ENCODE peak calls at places on chromosomes 6 and 20, in five cellular contexts. W is NCI-H1930, D is esophagus squamous epithelium, M is breast epithelium, B is SW 1271. K is an unnamed sample.
A peak's percentile ranks its signal among the peaks of the same experiment; 100 is the strongest.

GRCh38 chr6:111727041-111727440 is 121.4 kb upstream of the TRAF3IP2 start:
- DNase-seq in W (no peak), D (no peak), B (no peak), M (no peak), K (no peak)

GRCh38 chr6:121839891-121840290 is 404.4 kb downstream of the GJA1 start:
- DNase-seq in M (no peak), D (no peak), B (no peak), W (no peak), K (peak; percentile 34)

GRCh38 chr20:3686867-3687321 is 5.1 kb upstream of the ADAM33 start:
- DNase-seq in D (no peak), W (no peak), M (peak; percentile 41), B (no peak), K (no peak)

GRCh38 chr6:3022765-3023662 is 23.3 kb downstream of the NQO2 start:
- DNase-seq in M (no peak), B (no peak), D (no peak), W (no peak), K (no peak)

GRCh38 chr6:21123485-21124436 is 469.8 kb upstream of the SOX4 start:
- DNase-seq in B (no peak), M (no peak), W (no peak), D (no peak), K (no peak)

GRCh38 chr6:43709654-43710303 is 22.2 kb upstream of the MRPS18A start:
- DNase-seq in B (no peak), D (no peak), M (no peak), W (no peak), K (no peak)

GRCh38 chr20:45318386-45318939 is 10.4 kb upstream of the MATN4 start:
- DNase-seq in M (no peak), D (no peak), B (no peak), W (no peak), K (no peak)

GRCh38 chr20:10448270-10449156 is 13.4 kb downstream of the SLX4IP start:
- DNase-seq in M (no peak), W (no peak), B (no peak), D (no peak), K (no peak)

GRCh38 chr20:41395669-41396664 is 29.3 kb upstream of the EMILIN3 start:
- DNase-seq in B (no peak), M (no peak), W (no peak), D (no peak), K (peak; percentile 35)

GRCh38 chr20:58650181-58650775 is 805 bp upstream of the STX16 start:
- DNase-seq in M (no peak), W (no peak), B (no peak), D (no peak), K (no peak)

GRCh38 chr6:79167931-79168694 is 66.4 kb downstream of the HMGN3 start:
- DNase-seq in W (no peak), M (no peak), D (no peak), B (no peak), K (no peak)

GRCh38 chr6:106159531-106159940 is 73.4 kb downstream of the PRDM1 start:
- DNase-seq in D (no peak), W (no peak), B (no peak), M (no peak), K (peak; percentile 66)

K was measured in trophoblast cell.